ENCODE peak calls at places on chromosomes 1 and 21, in four cellular contexts. P is GM23248, J is PC-9, M is astrocyte. Z is an unnamed sample.
A peak's percentile ranks its signal among the peaks of the same experiment; 100 is the strongest.

GRCh38 chr1:115404936-115405335 is 66.9 kb upstream of the NGF start:
- DNase-seq in J (no peak), M (no peak), P (no peak), Z (peak; percentile 11)

GRCh38 chr1:145891143-145891542 is 5.5 kb upstream of the ANKRD35 start:
- DNase-seq in M (peak; percentile 61), P (no peak), J (peak; percentile 75), Z (no peak)

GRCh38 chr21:44298301-44298700 is 1.6 kb upstream of the PFKL start:
- DNase-seq in J (no peak), M (no peak), P (peak; percentile 32), Z (no peak)

GRCh38 chr1:234893725-234894630 is 234.7 kb downstream of the TOMM20 start:
- DNase-seq in J (no peak), M (peak; percentile 80), P (peak; percentile 91), Z (no peak)

GRCh38 chr1:230681599-230681998 is 32.3 kb downstream of the AGT start:
- DNase-seq in J (peak; percentile 69), M (peak; percentile 80), P (peak; percentile 74), Z (no peak)

GRCh38 chr1:3423245-3423829 is 31.1 kb upstream of the ARHGEF16 start:
- DNase-seq in J (no peak), P (no peak), M (no peak), Z (no peak)

GRCh38 chr1:162062542-162063015 is 6.9 kb upstream of the NOS1AP start:
- DNase-seq in P (peak; percentile 7), J (no peak), M (peak; percentile 88), Z (no peak)

GRCh38 chr1:168752171-168752570 is 23.2 kb upstream of the DPT start:
- DNase-seq in J (no peak), M (peak; percentile 54), P (no peak), Z (no peak)

GRCh38 chr1:52032785-52033131 is 852 bp downstream of the KTI12 start:
- DNase-seq in P (peak; percentile 88), J (peak; percentile 40), M (peak; percentile 57), Z (peak; percentile 64)

GRCh38 chr1:33275706-33276572 is 19.6 kb downstream of the ZNF362 start:
- DNase-seq in M (no peak), J (no peak), P (no peak), Z (no peak)

GRCh38 chr1:90945287-90945686 is 76.5 kb downstream of the ZNF644 start:
- DNase-seq in P (no peak), J (no peak), M (no peak), Z (no peak)

GRCh38 chr1:32242341-32242851 is 4.6 kb upstream of the FAM167B start:
- DNase-seq in P (peak; percentile 32), J (no peak), M (no peak), Z (peak; percentile 46)

GRCh38 chr1:201756411-201756810 is 72.5 kb upstream of the IPO9 start:
- DNase-seq in M (peak; percentile 80), P (peak; percentile 81), J (no peak), Z (no peak)

GRCh38 chr1:16006552-16007485 is 2.8 kb downstream of the SRARP start:
- DNase-seq in J (peak; percentile 40), P (peak; percentile 60), M (no peak), Z (no peak)

GRCh38 chr1:116868386-116868785 is 41.3 kb upstream of the PTGFRN start:
- DNase-seq in M (peak; percentile 48), P (peak; percentile 53), J (no peak), Z (no peak)

GRCh38 chr1:51926171-51926812 is 47.8 kb upstream of the NRDC start:
- DNase-seq in J (peak; percentile 5), M (peak; percentile 41), P (peak; percentile 82), Z (peak; percentile 70)

GRCh38 chr1:41359211-41360073 is 1.8 kb upstream of the FOXO6 start:
- DNase-seq in M (peak; percentile 62), P (peak; percentile 66), J (no peak), Z (no peak)

GRCh38 chr1:212260557-212261342 is 24.5 kb upstream of the PPP2R5A start:
- DNase-seq in P (peak; percentile 7), J (peak; percentile 58), M (peak; percentile 72), Z (no peak)

GRCh38 chr21:41601573-41602371 is 93.8 kb upstream of the TMPRSS2 start:
- DNase-seq in P (peak; percentile 62), J (no peak), M (peak; percentile 31), Z (no peak)

GRCh38 chr1:12616709-12617373 is 1.2 kb downstream of the DHRS3 start:
- DNase-seq in M (no peak), J (no peak), P (peak; percentile 67), Z (no peak)

GRCh38 chr1:33302325-33302724 is 18.6 kb downstream of the A3GALT2 start:
- DNase-seq in P (no peak), J (no peak), M (no peak), Z (no peak)

GRCh38 chr21:41564871-41565281 is 56.9 kb upstream of the TMPRSS2 start:
- DNase-seq in J (peak; percentile 10), M (peak; percentile 58), P (peak; percentile 91), Z (no peak)

GRCh38 chr21:45579383-45580180 is 37.3 kb upstream of the SLC19A1 start:
- DNase-seq in P (no peak), M (no peak), J (no peak), Z (no peak)

GRCh38 chr1:23810818-23811420 is 10.4 kb upstream of the GALE start:
- DNase-seq in J (no peak), P (peak; percentile 50), M (no peak), Z (peak; percentile 86)

GRCh38 chr1:82399093-82399492 is 598.4 kb downstream of the ADGRL2 start:
- DNase-seq in J (no peak), M (peak; percentile 87), P (no peak), Z (no peak)

GRCh38 chr1:231188072-231188471 is 26.2 kb downstream of the TRIM67 start:
- DNase-seq in J (no peak), M (no peak), P (no peak), Z (no peak)

GRCh38 chr1:188489336-188490112 is 1660.8 kb downstream of the PLA2G4A start:
- DNase-seq in J (peak; percentile 59), P (peak; percentile 4), M (peak; percentile 29), Z (peak; percentile 11)

GRCh38 chr1:101996830-101997485 is at the start of gene OLFM3:
- DNase-seq in M (peak; percentile 0), P (peak; percentile 21), J (peak; percentile 8), Z (peak; percentile 84)

GRCh38 chr1:183580281-183580682 is 10.0 kb downstream of the NCF2 start:
- DNase-seq in P (no peak), J (no peak), M (no peak), Z (peak; percentile 76)

GRCh38 chr1:206904423-206905142 is 7.3 kb downstream of the IL24 start:
- DNase-seq in M (no peak), J (no peak), P (no peak), Z (no peak)

GRCh38 chr1:211839106-211839505 is 8.5 kb upstream of the LPGAT1 start:
- DNase-seq in J (no peak), P (no peak), M (no peak), Z (no peak)

GRCh38 chr1:223258751-223259177 is 105.2 kb downstream of the SUSD4 start:
- DNase-seq in M (peak; percentile 71), J (peak; percentile 64), P (peak; percentile 82), Z (no peak)

GRCh38 chr1:21182181-21182711 is 5.5 kb upstream of the EIF4G3 start:
- DNase-seq in P (peak; percentile 71), M (no peak), J (no peak), Z (no peak)

GRCh38 chr1:43540653-43541071 is 10.0 kb downstream of the PTPRF start:
- DNase-seq in P (peak; percentile 59), M (peak; percentile 40), J (no peak), Z (no peak)

GRCh38 chr1:109490029-109490933 is 3.6 kb upstream of the CYB561D1 start:
- DNase-seq in J (peak; percentile 55), M (peak; percentile 27), P (peak; percentile 78), Z (peak; percentile 76)

GRCh38 chr1:26373281-26373680 is 731 bp upstream of the ZNF683 start:
- DNase-seq in J (no peak), M (no peak), P (no peak), Z (no peak)

GRCh38 chr1:11352058-11352715 is 79.2 kb downstream of the UBIAD1 start:
- DNase-seq in M (no peak), P (no peak), J (no peak), Z (no peak)
- H3K27me3 ChIP-seq in M (peaks cover 13% of the 10 kb centered on the region), P (no peaks in the 10 kb centered on the region), J (no peaks in the 10 kb centered on the region), Z (no peaks in the 10 kb centered on the region)

DNA sequence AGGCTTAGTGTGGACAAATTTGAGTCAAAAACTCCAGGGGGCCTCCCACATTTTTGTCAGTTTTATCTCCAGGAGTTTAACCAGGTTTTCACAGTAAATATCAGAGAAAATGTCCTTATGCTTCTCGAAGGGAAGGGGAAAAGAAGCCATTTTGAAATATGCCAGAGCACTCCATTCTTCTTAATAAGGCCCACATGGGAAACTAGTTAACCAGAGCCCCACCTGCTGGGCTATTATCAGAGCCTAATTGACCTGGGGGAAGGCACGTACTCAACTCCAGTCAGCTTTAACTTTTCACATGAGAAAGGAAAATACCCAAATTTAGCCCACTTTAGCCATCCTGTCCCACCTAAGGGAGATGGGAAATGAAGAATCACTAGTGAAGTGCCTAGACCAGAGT is 296.3 kb downstream of the PTBP2 start:
- DNase-seq in J (no peak), P (no peak), M (no peak), Z (peak; percentile 62)
- H2AFZ ChIP-seq in J (peak overlapping the region; percentile 71), P (peak overlapping the region; percentile 26), M (no peak overlapping the region), Z (peak overlapping the region; percentile 78)

GRCh38 chr1:37474051-37474696 is at the start of gene ZC3H12A:
- DNase-seq in P (peak; percentile 94), M (peak; percentile 66), J (peak; percentile 96), Z (peak; percentile 91)
- H3K79me2 ChIP-seq in P (peaks cover 56% of the 10 kb centered on the region), M (peaks cover 64% of the 10 kb centered on the region), J (peaks cover 71% of the 10 kb centered on the region), Z (peaks cover 27% of the 10 kb centered on the region)

DNA sequence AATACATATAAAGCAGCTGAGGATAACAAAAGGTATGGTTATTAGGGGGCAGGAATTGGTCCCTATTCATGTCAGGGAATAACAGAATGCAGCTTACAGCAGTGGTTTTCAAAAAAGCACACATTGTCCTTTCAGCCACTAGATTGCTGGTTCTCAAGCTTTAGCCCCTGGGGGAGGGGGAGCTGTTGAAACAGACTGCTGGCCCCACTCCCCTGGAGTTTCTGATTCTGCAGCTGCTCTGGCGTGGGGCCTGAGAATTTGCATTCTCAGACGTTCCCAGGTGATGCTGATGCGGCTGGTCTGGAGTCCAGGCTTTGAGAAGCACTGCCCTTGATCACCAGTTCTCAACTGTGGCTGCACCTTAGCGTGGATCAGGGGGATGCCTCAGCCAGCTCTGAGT is 62.7 kb upstream of the LAPTM5 start:
- DNase-seq in P (no peak), J (no peak), M (no peak), Z (no peak)
- H3K27me3 ChIP-seq in P (no peaks in the 10 kb centered on the region), J (peaks cover 5% of the 10 kb centered on the region), M (no peaks in the 10 kb centered on the region), Z (no peaks in the 10 kb centered on the region)

DNA sequence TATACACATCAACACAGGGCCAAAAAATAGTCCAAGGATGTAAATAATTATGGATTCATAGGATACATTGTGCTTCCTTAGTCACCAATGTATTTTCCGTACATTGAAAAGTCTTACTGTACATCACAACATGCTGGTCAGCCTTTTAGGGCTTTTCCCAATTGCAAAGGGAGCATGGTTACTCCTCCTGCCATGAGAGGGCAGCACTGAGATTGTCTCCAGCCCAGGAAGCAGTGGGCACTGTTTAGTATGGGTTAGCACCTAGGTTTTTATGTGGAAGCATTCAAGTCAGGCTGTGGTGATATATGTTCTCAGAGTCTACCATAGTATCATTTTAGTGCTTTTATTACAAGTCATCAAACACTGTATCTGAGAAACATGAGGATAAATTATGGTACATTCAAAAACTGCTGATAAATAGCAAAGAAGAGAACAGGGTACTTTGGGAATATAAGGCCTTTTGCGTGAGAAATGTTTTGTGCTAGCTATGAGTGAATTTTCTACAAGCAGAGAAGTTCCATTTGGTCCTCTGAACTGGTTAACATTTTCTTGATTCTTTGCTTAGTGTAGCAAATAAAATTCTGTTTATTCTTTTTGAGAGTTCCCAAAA is 34.0 kb downstream of the ST6GALNAC5 start:
- DNase-seq in M (peak; percentile 32), P (peak; percentile 71), J (peak; percentile 35), Z (peak; percentile 80)
- H2AFZ ChIP-seq in M (no peak overlapping the region), P (no peak overlapping the region), J (no peak overlapping the region), Z (no peak overlapping the region)

GRCh38 chr1:39212499-39212898 is 8.0 kb downstream of the MACF1 start:
- DNase-seq in M (no peak), J (no peak), P (no peak), Z (no peak)
- H3K79me2 ChIP-seq in M (peaks cover 95% of the 10 kb centered on the region), J (peaks cover 33% of the 10 kb centered on the region), P (peaks cover 98% of the 10 kb centered on the region), Z (peaks cover 99% of the 10 kb centered on the region)